ENCODE peak calls at places on chromosomes 7 and 10, in seven cellular contexts. E, C, Q, Y, O, Z and P are unnamed samples.

GRCh38 chr7:99928994-99929729 is at the start of gene GJC3:
- DNase-seq in O (no peak), E (peak; percentile 61), Y (peak; percentile 31), Q (peak; percentile 85), Z (peak; percentile 77), C (peak; percentile 20), P (peak; percentile 63)

GRCh38 chr7:91771394-91771793 is 109.1 kb downstream of the MTERF1 start:
- DNase-seq in Q (no peak), C (no peak), O (no peak), E (no peak), Y (no peak), Z (no peak), P (no peak)

GRCh38 chr7:91632234-91632947 is 248.1 kb downstream of the MTERF1 start:
- DNase-seq in Z (no peak), E (no peak), C (no peak), Y (no peak), Q (no peak), O (no peak), P (no peak)

GRCh38 chr10:60350400-60350799 is 39.3 kb downstream of the ANK3 start:
- DNase-seq in C (no peak), E (no peak), Y (no peak), Q (no peak), O (no peak), Z (no peak), P (no peak)

GRCh38 chr10:132104062-132104461 is 38.3 kb downstream of the JAKMIP3 start:
- DNase-seq in Y (no peak), Q (no peak), O (no peak), E (no peak), C (no peak), Z (no peak), P (no peak)

GRCh38 chr7:35761882-35762720 is 38.8 kb upstream of the SEPTIN7 start:
- DNase-seq in Q (no peak), O (no peak), Z (no peak), E (no peak), C (no peak), Y (no peak), P (no peak)

GRCh38 chr7:101066141-101066857 is 19.0 kb upstream of the TRIM56 start:
- DNase-seq in Y (no peak), Q (no peak), C (no peak), O (no peak), Z (no peak), E (peak; percentile 23), P (no peak)

GRCh38 chr7:96589038-96589437 is 120.6 kb downstream of the SEM1 start:
- DNase-seq in E (no peak), Z (no peak), Q (no peak), O (no peak), C (no peak), Y (no peak), P (no peak)

GRCh38 chr10:100739516-100740368 is 5.6 kb upstream of the PAX2 start:
- DNase-seq in E (no peak), Y (no peak), Z (no peak), C (no peak), O (no peak), Q (peak; percentile 71), P (no peak)

GRCh38 chr7:116224492-116225098 is 14.3 kb downstream of the TES start:
- DNase-seq in Y (no peak), E (no peak), O (no peak), Q (no peak), C (no peak), Z (peak; percentile 28), P (no peak)

GRCh38 chr7:66504131-66504530 is 124.5 kb upstream of the KCTD7 start:
- DNase-seq in O (no peak), Z (no peak), C (no peak), Y (no peak), Q (no peak), E (no peak), P (no peak)

GRCh38 chr7:107528461-107528860 is 35.3 kb downstream of the COG5 start:
- DNase-seq in Y (no peak), E (no peak), Z (no peak), Q (no peak), C (no peak), O (peak; percentile 16), P (no peak)

GRCh38 chr10:75651452-75651851 is 220.0 kb downstream of the LRMDA start:
- DNase-seq in Z (no peak), O (no peak), Y (no peak), Q (no peak), E (no peak), C (no peak), P (peak; percentile 42)

GRCh38 chr7:78095549-78095948 is 297.0 kb downstream of the PHTF2 start:
- DNase-seq in Z (no peak), E (no peak), Q (no peak), Y (no peak), O (no peak), C (no peak), P (no peak)

GRCh38 chr10:57696641-57697040 is 571.1 kb downstream of the IPMK start:
- DNase-seq in Z (no peak), Y (no peak), E (no peak), O (no peak), C (no peak), Q (peak; percentile 5), P (no peak)

GRCh38 chr7:34011711-34012110 is 106.4 kb downstream of the BMPER start:
- DNase-seq in E (no peak), Y (no peak), Z (no peak), C (no peak), O (no peak), Q (no peak), P (no peak)

GRCh38 chr10:7720478-7720877 is 17.4 kb downstream of the ITIH2 start:
- DNase-seq in Y (no peak), O (no peak), E (no peak), C (no peak), Z (no peak), Q (no peak), P (no peak)

GRCh38 chr7:110774066-110774465 is 316.9 kb upstream of the LRRN3 start:
- DNase-seq in E (no peak), O (no peak), Q (no peak), C (no peak), Z (no peak), Y (no peak), P (no peak)

GRCh38 chr10:7622969-7623368 is 43.8 kb downstream of the ITIH5 start:
- DNase-seq in Z (no peak), C (no peak), Y (no peak), O (no peak), Q (no peak), E (no peak), P (no peak)

GRCh38 chr10:110355181-110355831 is 50.6 kb upstream of the SMNDC1 start:
- DNase-seq in Y (no peak), E (no peak), C (no peak), Z (peak; percentile 18), Q (no peak), O (no peak), P (no peak)

GRCh38 chr10:44932338-44933116 is 21.4 kb downstream of the TMEM72 start:
- DNase-seq in Z (peak; percentile 80), C (peak; percentile 86), Y (peak; percentile 88), E (peak; percentile 91), Q (peak; percentile 36), O (peak; percentile 63), P (peak; percentile 91)

GRCh38 chr10:79263951-79264350 is 83.3 kb upstream of the PPIF start:
- DNase-seq in O (no peak), E (no peak), Y (no peak), Q (no peak), Z (no peak), C (no peak), P (no peak)

GRCh38 chr10:79264942-79265341 is 82.3 kb upstream of the PPIF start:
- DNase-seq in E (no peak), Z (no peak), O (no peak), Y (no peak), Q (no peak), C (no peak), P (no peak)

GRCh38 chr10:79262131-79262530 is 85.1 kb upstream of the PPIF start:
- DNase-seq in E (no peak), Q (no peak), Y (no peak), C (no peak), Z (no peak), O (no peak), P (no peak)

GRCh38 chr10:79260803-79261740 is 86.2 kb upstream of the PPIF start:
- DNase-seq in C (peak; percentile 49), Y (no peak), Q (no peak), O (peak; percentile 62), E (peak; percentile 76), Z (no peak), P (no peak)

DNA sequence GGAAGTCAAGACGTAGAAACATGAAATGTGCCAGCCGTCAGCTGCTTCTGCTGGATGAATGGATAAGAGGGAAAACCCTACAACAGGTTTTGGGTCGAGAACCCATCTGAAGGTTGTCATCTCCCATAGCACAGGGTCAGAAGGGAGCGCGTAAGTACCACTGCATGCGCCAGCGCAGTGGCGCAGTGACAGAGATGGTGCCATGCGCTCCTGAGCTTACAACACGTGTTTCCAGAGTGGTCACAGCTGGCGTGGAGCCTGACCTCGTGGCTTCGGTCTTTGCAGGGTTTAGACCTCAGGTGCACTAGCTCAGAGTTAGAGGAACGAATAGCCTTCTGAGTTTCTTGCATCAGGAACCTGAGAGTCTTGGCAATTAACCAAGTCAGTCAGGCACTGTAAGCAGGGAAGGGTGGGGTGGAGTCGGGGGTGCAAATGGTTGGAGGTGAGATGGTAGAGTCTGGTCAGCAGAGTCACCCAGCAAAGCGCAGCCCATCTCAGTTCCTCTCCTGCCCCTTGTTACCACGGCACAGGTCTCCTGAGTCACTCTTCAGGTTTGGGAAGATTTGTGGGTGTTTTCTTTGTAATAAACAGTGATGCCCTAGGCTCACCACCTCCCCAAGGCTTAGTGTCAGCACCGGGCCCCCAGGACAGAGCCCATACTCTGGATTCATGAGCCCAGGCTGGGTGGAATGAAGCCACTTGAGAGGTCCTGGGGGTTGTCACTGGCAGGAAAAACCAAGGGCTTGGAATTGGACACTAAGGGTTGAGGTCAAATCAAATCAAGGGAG is 84.1 kb upstream of the PPIF start:
- DNase-seq in Z (no peak), Q (no peak), O (no peak), E (no peak), C (no peak), Y (no peak), P (no peak)
- H3K27ac ChIP-seq in Z (no peak overlapping the region), Q (no peak overlapping the region), O (no peak overlapping the region), E (no peak overlapping the region), C (no peak overlapping the region), Y (no peak overlapping the region), P (no peak overlapping the region)

DNA sequence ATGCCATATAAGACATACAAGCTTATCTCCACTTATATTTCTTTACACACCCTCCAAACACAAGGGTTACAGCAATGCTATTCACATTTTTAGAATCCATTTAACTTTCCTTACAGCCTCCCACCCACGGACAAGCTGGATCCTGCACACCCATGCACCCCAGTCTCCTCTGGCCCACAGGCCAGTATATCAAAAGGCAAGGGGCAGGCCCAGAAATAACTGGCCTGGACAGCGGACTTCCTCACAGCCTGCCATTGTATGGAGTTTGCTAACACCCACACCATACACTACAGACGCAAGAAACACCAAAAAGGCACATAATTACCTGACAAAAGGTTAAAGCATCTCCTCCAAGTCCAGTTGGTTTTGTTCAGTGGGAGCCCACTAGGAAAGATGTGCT is 12.0 kb downstream of the HOXA4 start:
- DNase-seq in Q (no peak), Z (no peak), E (no peak), C (no peak), Y (peak; percentile 11), O (no peak), P (no peak)
- H3K27ac ChIP-seq in Q (peak overlapping the region; percentile 83), Z (no peak overlapping the region), E (no peak overlapping the region), C (peak overlapping the region; percentile 80), Y (peak overlapping the region; percentile 91), O (peak overlapping the region; percentile 92), P (no peak overlapping the region)

GRCh38 chr7:155883491-155884224 is 71.4 kb upstream of the SHH start:
- DNase-seq in O (no peak), Y (no peak), E (no peak), C (no peak), Z (no peak), Q (no peak), P (no peak)
- H3K27ac ChIP-seq in O (peak overlapping the region; percentile 47), Y (no peak overlapping the region), E (no peak overlapping the region), C (no peak overlapping the region), Z (no peak overlapping the region), Q (peak overlapping the region; percentile 68), P (no peak overlapping the region)

GRCh38 chr10:95414844-95415545 is 124.2 kb upstream of the PDLIM1 start:
- DNase-seq in O (no peak), Q (no peak), Y (no peak), E (no peak), C (no peak), Z (no peak), P (no peak)
- H3K27ac ChIP-seq in O (no peak overlapping the region), Q (no peak overlapping the region), Y (peak overlapping the region; percentile 58), E (peak overlapping the region; percentile 85), C (peak overlapping the region; percentile 93), Z (no peak overlapping the region), P (no peak overlapping the region)